ENCODE peak calls at places on chromosomes 7 and 10, in five cellular contexts. One of them, this sample, is unnamed.

GRCh38 chr7:44244282-44244681 is 43.5 kb downstream of the YKT6 start:
- DNase-seq in body of pancreas: no peak
- DNase-seq in psoas muscle: no peak
- DNase-seq in CD8-positive, alpha-beta memory T cell: peak; percentile 9
- DNase-seq in A549: peak; percentile 58
- DNase-seq in this sample: no peak

GRCh38 chr10:24360286-24361127 is 151.6 kb downstream of the KIAA1217 start:
- DNase-seq in CD8-positive, alpha-beta memory T cell: no peak
- DNase-seq in A549: peak; percentile 35
- DNase-seq in psoas muscle: peak; percentile 84
- DNase-seq in body of pancreas: peak; percentile 80
- DNase-seq in this sample: peak; percentile 40

GRCh38 chr7:35717013-35717412 is 22.1 kb upstream of the HERPUD2 start:
- DNase-seq in psoas muscle: no peak
- DNase-seq in A549: no peak
- DNase-seq in body of pancreas: no peak
- DNase-seq in CD8-positive, alpha-beta memory T cell: no peak
- DNase-seq in this sample: no peak

GRCh38 chr10:91613411-91614253 is 19.2 kb downstream of the PPP1R3C start:
- DNase-seq in A549: peak; percentile 81
- DNase-seq in psoas muscle: peak; percentile 80
- DNase-seq in body of pancreas: no peak
- DNase-seq in CD8-positive, alpha-beta memory T cell: no peak
- DNase-seq in this sample: no peak

GRCh38 chr10:132441818-132442217 is 44.8 kb downstream of the PWWP2B start:
- DNase-seq in A549: no peak
- DNase-seq in CD8-positive, alpha-beta memory T cell: no peak
- DNase-seq in psoas muscle: no peak
- DNase-seq in body of pancreas: no peak
- DNase-seq in this sample: no peak

GRCh38 chr10:129909531-129910286 is 54.4 kb downstream of the EBF3 start:
- DNase-seq in psoas muscle: peak; percentile 41
- DNase-seq in CD8-positive, alpha-beta memory T cell: no peak
- DNase-seq in body of pancreas: no peak
- DNase-seq in A549: no peak
- DNase-seq in this sample: no peak

GRCh38 chr7:135853499-135853898 is 104.9 kb upstream of the FAM180A start:
- DNase-seq in CD8-positive, alpha-beta memory T cell: no peak
- DNase-seq in body of pancreas: no peak
- DNase-seq in psoas muscle: no peak
- DNase-seq in A549: no peak
- DNase-seq in this sample: no peak

GRCh38 chr10:122435212-122435827 is 19.1 kb upstream of the ARMS2 start:
- DNase-seq in CD8-positive, alpha-beta memory T cell: peak; percentile 49
- DNase-seq in body of pancreas: no peak
- DNase-seq in A549: peak; percentile 36
- DNase-seq in psoas muscle: no peak
- DNase-seq in this sample: no peak

GRCh38 chr7:39565538-39565937 is 666 bp upstream of the YAE1 start:
- DNase-seq in CD8-positive, alpha-beta memory T cell: no peak
- DNase-seq in psoas muscle: no peak
- DNase-seq in A549: no peak
- DNase-seq in body of pancreas: no peak
- DNase-seq in this sample: no peak

GRCh38 chr10:94398762-94399161 is 3.6 kb upstream of the TBC1D12 start:
- DNase-seq in body of pancreas: no peak
- DNase-seq in A549: no peak
- DNase-seq in psoas muscle: no peak
- DNase-seq in CD8-positive, alpha-beta memory T cell: no peak
- DNase-seq in this sample: no peak

GRCh38 chr7:137544450-137545058 is 201.0 kb upstream of the PTN start:
- DNase-seq in psoas muscle: no peak
- DNase-seq in A549: no peak
- DNase-seq in body of pancreas: no peak
- DNase-seq in CD8-positive, alpha-beta memory T cell: no peak
- DNase-seq in this sample: no peak

GRCh38 chr7:431658-432111 is 88.0 kb downstream of the PDGFA start:
- DNase-seq in psoas muscle: no peak
- DNase-seq in body of pancreas: no peak
- DNase-seq in A549: no peak
- DNase-seq in CD8-positive, alpha-beta memory T cell: no peak
- DNase-seq in this sample: no peak

GRCh38 chr7:422191-422885 is 97.3 kb downstream of the PDGFA start:
- DNase-seq in body of pancreas: no peak
- DNase-seq in A549: no peak
- DNase-seq in CD8-positive, alpha-beta memory T cell: no peak
- DNase-seq in psoas muscle: peak; percentile 9
- DNase-seq in this sample: no peak

GRCh38 chr7:73329861-73330581 is 2.1 kb downstream of the FKBP6 start:
- DNase-seq in CD8-positive, alpha-beta memory T cell: no peak
- DNase-seq in A549: no peak
- DNase-seq in body of pancreas: no peak
- DNase-seq in psoas muscle: no peak
- DNase-seq in this sample: no peak

GRCh38 chr7:108293190-108293612 is 163.0 kb downstream of the NRCAM start:
- DNase-seq in A549: no peak
- DNase-seq in CD8-positive, alpha-beta memory T cell: no peak
- DNase-seq in body of pancreas: no peak
- DNase-seq in psoas muscle: no peak
- DNase-seq in this sample: no peak

GRCh38 chr10:11685787-11686218 is 56.4 kb upstream of the ECHDC3 start:
- DNase-seq in CD8-positive, alpha-beta memory T cell: peak; percentile 68
- DNase-seq in A549: no peak
- DNase-seq in body of pancreas: peak; percentile 52
- DNase-seq in psoas muscle: peak; percentile 66
- DNase-seq in this sample: peak; percentile 65

GRCh38 chr7:73623798-73624668 is at the start of gene MLXIPL:
- DNase-seq in A549: peak; percentile 97
- DNase-seq in CD8-positive, alpha-beta memory T cell: peak; percentile 38
- DNase-seq in body of pancreas: peak; percentile 95
- DNase-seq in psoas muscle: peak; percentile 93
- DNase-seq in this sample: peak; percentile 88

GRCh38 chr10:116970050-116970449 is 34.9 kb downstream of the SHTN1 start:
- DNase-seq in psoas muscle: no peak
- DNase-seq in A549: no peak
- DNase-seq in body of pancreas: no peak
- DNase-seq in CD8-positive, alpha-beta memory T cell: no peak
- DNase-seq in this sample: no peak

GRCh38 chr10:12780634-12781601 is 220.6 kb downstream of the CCDC3 start:
- DNase-seq in psoas muscle: no peak
- DNase-seq in body of pancreas: no peak
- DNase-seq in A549: no peak
- DNase-seq in CD8-positive, alpha-beta memory T cell: no peak
- DNase-seq in this sample: no peak

GRCh38 chr7:28685660-28686417 is 272.3 kb downstream of the TRIL start:
- DNase-seq in psoas muscle: peak; percentile 91
- DNase-seq in CD8-positive, alpha-beta memory T cell: peak; percentile 52
- DNase-seq in A549: peak; percentile 78
- DNase-seq in body of pancreas: peak; percentile 95
- DNase-seq in this sample: peak; percentile 93

GRCh38 chr7:115227473-115228235 is 305.8 kb downstream of the MDFIC start:
- DNase-seq in body of pancreas: no peak
- DNase-seq in psoas muscle: no peak
- DNase-seq in CD8-positive, alpha-beta memory T cell: no peak
- DNase-seq in A549: no peak
- DNase-seq in this sample: no peak

GRCh38 chr7:124680304-124680703 is 85.3 kb downstream of the GPR37 start:
- DNase-seq in A549: no peak
- DNase-seq in CD8-positive, alpha-beta memory T cell: no peak
- DNase-seq in body of pancreas: no peak
- DNase-seq in psoas muscle: no peak
- DNase-seq in this sample: no peak

GRCh38 chr10:2886662-2887061 is 180.7 kb upstream of the PFKP start:
- DNase-seq in CD8-positive, alpha-beta memory T cell: no peak
- DNase-seq in body of pancreas: no peak
- DNase-seq in psoas muscle: no peak
- DNase-seq in A549: no peak
- DNase-seq in this sample: no peak

GRCh38 chr7:108408294-108409004 is 47.8 kb downstream of the NRCAM start:
- DNase-seq in CD8-positive, alpha-beta memory T cell: no peak
- DNase-seq in A549: no peak
- DNase-seq in body of pancreas: no peak
- DNase-seq in psoas muscle: no peak
- DNase-seq in this sample: no peak

GRCh38 chr10:75209325-75210192 is 1.0 kb upstream of the VDAC2 start:
- DNase-seq in body of pancreas: peak; percentile 73
- DNase-seq in psoas muscle: peak; percentile 93
- DNase-seq in CD8-positive, alpha-beta memory T cell: peak; percentile 85
- DNase-seq in A549: no peak
- DNase-seq in this sample: peak; percentile 83

GRCh38 chr10:132111871-132112341 is 46.2 kb downstream of the JAKMIP3 start:
- DNase-seq in CD8-positive, alpha-beta memory T cell: no peak
- DNase-seq in body of pancreas: no peak
- DNase-seq in psoas muscle: peak; percentile 29
- DNase-seq in A549: no peak
- DNase-seq in this sample: no peak

GRCh38 chr7:373818-374705 is 84.1 kb downstream of the FOXL3 start:
- DNase-seq in A549: no peak
- DNase-seq in CD8-positive, alpha-beta memory T cell: no peak
- DNase-seq in body of pancreas: peak; percentile 16
- DNase-seq in psoas muscle: peak; percentile 19
- DNase-seq in this sample: no peak

GRCh38 chr7:47508389-47509380 is 73.2 kb downstream of the TNS3 start:
- DNase-seq in body of pancreas: no peak
- DNase-seq in psoas muscle: peak; percentile 26
- DNase-seq in CD8-positive, alpha-beta memory T cell: no peak
- DNase-seq in A549: no peak
- DNase-seq in this sample: no peak
- H3K4me1 ChIP-seq in body of pancreas: peaks cover 38% of the 10 kb centered on the region
- H3K4me1 ChIP-seq in psoas muscle: peaks cover 22% of the 10 kb centered on the region
- H3K4me1 ChIP-seq in CD8-positive, alpha-beta memory T cell: no peaks in the 10 kb centered on the region
- H3K4me1 ChIP-seq in A549: peaks cover 77% of the 10 kb centered on the region
- H3K4me1 ChIP-seq in this sample: no peaks in the 10 kb centered on the region

GRCh38 chr7:4878336-4879335 is 4.9 kb downstream of the RADIL start:
- DNase-seq in psoas muscle: no peak
- DNase-seq in CD8-positive, alpha-beta memory T cell: no peak
- DNase-seq in body of pancreas: no peak
- DNase-seq in A549: no peak
- DNase-seq in this sample: no peak
- H3K4me3 ChIP-seq in psoas muscle: peak overlapping the region; percentile 45
- H3K4me3 ChIP-seq in CD8-positive, alpha-beta memory T cell: no peak overlapping the region
- H3K4me3 ChIP-seq in body of pancreas: no peak overlapping the region
- H3K4me3 ChIP-seq in A549: no peak overlapping the region
- H3K4me3 ChIP-seq in this sample: no peak overlapping the region

GRCh38 chr7:2956076-2956475 is 87.6 kb downstream of the CARD11 start:
- DNase-seq in body of pancreas: no peak
- DNase-seq in psoas muscle: no peak
- DNase-seq in A549: no peak
- DNase-seq in CD8-positive, alpha-beta memory T cell: no peak
- DNase-seq in this sample: no peak
- H3K4me1 ChIP-seq in body of pancreas: no peaks in the 10 kb centered on the region
- H3K4me1 ChIP-seq in psoas muscle: no peaks in the 10 kb centered on the region
- H3K4me1 ChIP-seq in A549: peaks cover 14% of the 10 kb centered on the region
- H3K4me1 ChIP-seq in CD8-positive, alpha-beta memory T cell: peaks cover 58% of the 10 kb centered on the region
- H3K4me1 ChIP-seq in this sample: no peaks in the 10 kb centered on the region

GRCh38 chr7:41161188-41161587 is 541.7 kb downstream of the INHBA start:
- DNase-seq in psoas muscle: no peak
- DNase-seq in A549: no peak
- DNase-seq in body of pancreas: no peak
- DNase-seq in CD8-positive, alpha-beta memory T cell: no peak
- DNase-seq in this sample: no peak
- H3K4me3 ChIP-seq in psoas muscle: no peak overlapping the region
- H3K4me3 ChIP-seq in A549: no peak overlapping the region
- H3K4me3 ChIP-seq in body of pancreas: no peak overlapping the region
- H3K4me3 ChIP-seq in CD8-positive, alpha-beta memory T cell: no peak overlapping the region
- H3K4me3 ChIP-seq in this sample: no peak overlapping the region

GRCh38 chr7:101818699-101819071 is 1.3 kb downstream of the CUX1 start:
- DNase-seq in body of pancreas: no peak
- DNase-seq in A549: no peak
- DNase-seq in psoas muscle: no peak
- DNase-seq in CD8-positive, alpha-beta memory T cell: no peak
- DNase-seq in this sample: no peak
- H3K4me1 ChIP-seq in body of pancreas: peaks cover 24% of the 10 kb centered on the region
- H3K4me1 ChIP-seq in A549: peaks cover 38% of the 10 kb centered on the region
- H3K4me1 ChIP-seq in psoas muscle: peaks cover 33% of the 10 kb centered on the region
- H3K4me1 ChIP-seq in CD8-positive, alpha-beta memory T cell: peaks cover 13% of the 10 kb centered on the region
- H3K4me1 ChIP-seq in this sample: peaks cover 18% of the 10 kb centered on the region

DNA sequence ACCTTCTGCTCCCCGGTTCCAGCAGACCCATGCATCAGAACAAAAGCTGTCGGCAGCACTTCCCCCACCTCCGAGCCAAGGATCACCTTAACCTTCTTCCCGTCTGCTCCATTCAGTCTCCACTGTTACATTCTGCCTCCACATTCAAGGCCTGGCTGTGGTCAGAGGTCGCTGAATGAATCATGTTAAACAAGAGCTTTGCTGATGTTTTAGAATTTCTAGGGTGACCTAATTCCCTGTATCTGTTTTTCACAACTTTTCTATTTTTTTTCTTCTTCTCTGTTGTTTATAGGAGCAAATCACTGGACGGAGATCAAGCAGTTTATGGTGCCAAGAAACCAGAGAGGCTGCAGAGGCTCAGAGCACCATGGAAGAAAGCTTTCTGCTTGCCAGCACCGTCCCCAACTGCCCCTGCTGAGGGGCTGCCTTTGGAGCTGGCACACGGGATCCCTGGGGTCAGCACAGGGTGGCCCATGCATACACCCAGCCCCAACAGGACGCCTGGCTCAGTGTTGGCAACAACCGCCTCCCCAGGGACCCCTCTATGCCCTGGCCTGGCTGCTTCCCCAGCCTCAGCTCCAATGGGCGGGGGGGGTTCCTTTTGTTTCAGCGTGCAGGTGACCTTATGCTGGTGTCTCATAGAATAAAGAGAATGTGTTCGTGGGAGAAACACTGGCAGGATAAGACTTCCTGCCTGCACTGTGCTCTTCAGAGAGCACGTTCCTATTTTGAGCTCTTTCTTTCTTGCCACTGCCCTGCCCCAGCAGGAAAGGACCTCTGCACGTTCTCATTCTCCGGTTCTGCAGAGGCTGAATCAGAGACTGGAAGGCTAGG is 182.7 kb upstream of the LYZL2 start:
- DNase-seq in CD8-positive, alpha-beta memory T cell: no peak
- DNase-seq in A549: no peak
- DNase-seq in body of pancreas: peak; percentile 16
- DNase-seq in psoas muscle: no peak
- DNase-seq in this sample: peak; percentile 36
- H3K4me3 ChIP-seq in CD8-positive, alpha-beta memory T cell: no peak overlapping the region
- H3K4me3 ChIP-seq in A549: no peak overlapping the region
- H3K4me3 ChIP-seq in body of pancreas: no peak overlapping the region
- H3K4me3 ChIP-seq in psoas muscle: peak overlapping the region; percentile 25
- H3K4me3 ChIP-seq in this sample: no peak overlapping the region

GRCh38 chr10:69449841-69450240 is 1.4 kb upstream of the TSPAN15 start:
- DNase-seq in body of pancreas: peak; percentile 68
- DNase-seq in A549: peak; percentile 69
- DNase-seq in CD8-positive, alpha-beta memory T cell: peak; percentile 34
- DNase-seq in psoas muscle: peak; percentile 66
- DNase-seq in this sample: peak; percentile 54
- H3K4me1 ChIP-seq in body of pancreas: peaks cover 36% of the 10 kb centered on the region
- H3K4me1 ChIP-seq in A549: peaks cover 79% of the 10 kb centered on the region
- H3K4me1 ChIP-seq in CD8-positive, alpha-beta memory T cell: peaks cover 5% of the 10 kb centered on the region
- H3K4me1 ChIP-seq in psoas muscle: peaks cover 56% of the 10 kb centered on the region
- H3K4me1 ChIP-seq in this sample: peaks cover 19% of the 10 kb centered on the region